ENCODE peak calls at places on chromosomes 4 and X, in nine cellular contexts. T, E, M, J, P, B, O, S and I are unnamed samples.

GRCh38 chr4:17236686-17237085 is 275.2 kb downstream of the QDPR start:
- DNase-seq in T (no peak), E (peak; percentile 17), M (no peak), J (peak; percentile 43), P (peak; percentile 31), B (no peak), O (peak; percentile 28), S (no peak), I (no peak)

GRCh38 chr4:7067147-7067522 is 729 bp downstream of the GRPEL1 start:
- DNase-seq in T (no peak), E (no peak), M (peak; percentile 70), J (peak; percentile 38), P (no peak), B (no peak), O (no peak), S (peak; percentile 76), I (peak; percentile 48)

GRCh38 chr4:94995684-94996394 is 238.1 kb downstream of the BMPR1B start:
- DNase-seq in T (no peak), E (peak; percentile 90), M (no peak), J (peak; percentile 6), P (no peak), B (no peak), O (no peak), S (no peak), I (peak; percentile 48)

GRCh38 chr4:165355900-165356300 is 22.9 kb upstream of the CPE start:
- DNase-seq in T (no peak), E (peak; percentile 64), M (no peak), J (no peak), P (peak; percentile 35), B (peak; percentile 48), O (no peak), S (no peak), I (peak; percentile 50)

GRCh38 chr4:40682298-40683101 is 52.8 kb upstream of the RBM47 start:
- DNase-seq in T (no peak), E (no peak), M (no peak), J (no peak), P (no peak), B (peak; percentile 82), O (no peak), S (no peak), I (no peak)

GRCh38 chr4:57110635-57111546 is 706 bp upstream of the IGFBP7 start:
- DNase-seq in T (peak; percentile 19), E (peak; percentile 80), M (peak; percentile 72), J (peak; percentile 61), P (peak; percentile 64), B (peak; percentile 36), O (no peak), S (no peak), I (peak; percentile 65)

GRCh38 chrX:155544886-155545285 is 67.9 kb downstream of the TMLHE start:
- DNase-seq in T (no peak), E (peak; percentile 39), M (no peak), J (no peak), P (peak; percentile 1), B (no peak), O (no peak), S (no peak), I (peak; percentile 0)

GRCh38 chr4:2805712-2806391 is 13.0 kb downstream of the SH3BP2 start:
- DNase-seq in T (no peak), E (no peak), M (no peak), J (no peak), P (no peak), B (peak; percentile 97), O (no peak), S (peak; percentile 75), I (peak; percentile 40)

GRCh38 chr4:26410385-26411293 is 79.6 kb downstream of the CCKAR start:
- DNase-seq in T (no peak), E (peak; percentile 75), M (no peak), J (peak; percentile 49), P (peak; percentile 70), B (peak; percentile 70), O (no peak), S (no peak), I (peak; percentile 62)

GRCh38 chr4:42638993-42639392 is 17.9 kb downstream of the ATP8A1 start:
- DNase-seq in T (no peak), E (no peak), M (no peak), J (no peak), P (no peak), B (no peak), O (no peak), S (no peak), I (no peak)

GRCh38 chr4:39047691-39048090 is 14.3 kb upstream of the KLHL5 start:
- DNase-seq in T (no peak), E (no peak), M (no peak), J (no peak), P (peak; percentile 27), B (no peak), O (no peak), S (no peak), I (no peak)

GRCh38 chr4:9859774-9860173 is 78.3 kb downstream of the DRD5 start:
- DNase-seq in T (no peak), E (no peak), M (no peak), J (no peak), P (no peak), B (no peak), O (no peak), S (no peak), I (peak; percentile 24)

GRCh38 chr4:120561648-120562047 is 360.9 kb downstream of the PRDM5 start:
- DNase-seq in T (no peak), E (no peak), M (no peak), J (no peak), P (no peak), B (no peak), O (no peak), S (no peak), I (no peak)

GRCh38 chr4:26529479-26529878 is 39.2 kb upstream of the CCKAR start:
- DNase-seq in T (no peak), E (no peak), M (no peak), J (no peak), P (no peak), B (no peak), O (no peak), S (no peak), I (no peak)

GRCh38 chr4:109945056-109945455 is 32.4 kb downstream of the EGF start:
- DNase-seq in T (no peak), E (no peak), M (no peak), J (no peak), P (no peak), B (no peak), O (no peak), S (no peak), I (peak; percentile 42)

GRCh38 chr4:7857238-7857701 is 82.4 kb downstream of the AFAP1 start:
- DNase-seq in T (no peak), E (peak; percentile 71), M (no peak), J (peak; percentile 81), P (peak; percentile 83), B (no peak), O (peak; percentile 73), S (no peak), I (no peak)

GRCh38 chr4:116953947-116954346 is 131.4 kb downstream of the TRAM1L1 start:
- DNase-seq in T (no peak), E (peak; percentile 3), M (no peak), J (no peak), P (no peak), B (no peak), O (no peak), S (no peak), I (no peak)

GRCh38 chr4:48403779-48404178 is 62.5 kb downstream of the SLAIN2 start:
- DNase-seq in T (no peak), E (no peak), M (no peak), J (no peak), P (no peak), B (no peak), O (no peak), S (no peak), I (no peak)

GRCh38 chrX:21524008-21524407 is 134.1 kb downstream of the KLHL34 start:
- DNase-seq in T (no peak), E (no peak), M (no peak), J (no peak), P (no peak), B (no peak), O (no peak), S (no peak), I (no peak)

GRCh38 chr4:6892190-6892908 is 17.3 kb upstream of the TBC1D14 start:
- DNase-seq in T (no peak), E (peak; percentile 50), M (peak; percentile 62), J (peak; percentile 82), P (peak; percentile 56), B (peak; percentile 66), O (no peak), S (peak; percentile 78), I (peak; percentile 51)

GRCh38 chr4:99809326-99809725 is 7.3 kb upstream of the DAPP1 start:
- DNase-seq in T (no peak), E (no peak), M (no peak), J (no peak), P (no peak), B (no peak), O (no peak), S (no peak), I (no peak)

GRCh38 chr4:165489786-165490185 is 111.0 kb downstream of the CPE start:
- DNase-seq in T (no peak), E (no peak), M (no peak), J (no peak), P (no peak), B (no peak), O (no peak), S (no peak), I (no peak)

GRCh38 chrX:39928704-39929439 is 168.9 kb downstream of the BCOR start:
- DNase-seq in T (no peak), E (no peak), M (no peak), J (no peak), P (no peak), B (peak; percentile 55), O (no peak), S (peak; percentile 16), I (no peak)

GRCh38 chr4:6198768-6199343 is 1.5 kb downstream of the JAKMIP1 start:
- DNase-seq in T (no peak), E (peak; percentile 36), M (no peak), J (no peak), P (no peak), B (no peak), O (no peak), S (no peak), I (no peak)

GRCh38 chrX:72297953-72298730 is 7.6 kb downstream of the CITED1 start:
- DNase-seq in T (no peak), E (no peak), M (no peak), J (no peak), P (no peak), B (peak; percentile 42), O (no peak), S (no peak), I (peak; percentile 26)

GRCh38 chr4:48787031-48787430 is 7.0 kb upstream of the FRYL start:
- DNase-seq in T (no peak), E (no peak), M (no peak), J (no peak), P (no peak), B (no peak), O (no peak), S (no peak), I (no peak)

GRCh38 chr4:74293558-74293957 is 14.7 kb upstream of the EPGN start:
- DNase-seq in T (no peak), E (no peak), M (no peak), J (no peak), P (no peak), B (no peak), O (no peak), S (no peak), I (no peak)

GRCh38 chr4:20192754-20193521 is 58.8 kb upstream of the SLIT2 start:
- DNase-seq in T (no peak), E (peak; percentile 14), M (no peak), J (peak; percentile 3), P (peak; percentile 46), B (no peak), O (no peak), S (no peak), I (peak; percentile 86)

GRCh38 chrX:154404625-154405192 is 4.3 kb downstream of the DNASE1L1 start:
- DNase-seq in T (no peak), E (no peak), M (no peak), J (no peak), P (no peak), B (no peak), O (no peak), S (no peak), I (no peak)

GRCh38 chrX:70044541-70045245 is 5.0 kb downstream of the AWAT2 start:
- DNase-seq in T (no peak), E (no peak), M (no peak), J (peak; percentile 37), P (no peak), B (no peak), O (no peak), S (no peak), I (no peak)

GRCh38 chr4:7034262-7035081 is 8.7 kb upstream of the TADA2B start:
- DNase-seq in T (no peak), E (peak; percentile 91), M (no peak), J (peak; percentile 76), P (peak; percentile 58), B (no peak), O (no peak), S (peak; percentile 85), I (peak; percentile 79)